ENCODE peak calls at places on chromosomes 5 and 9, in ten cellular contexts. T, Y, M, R, W, U, K, F, G and Z are unnamed samples.

GRCh38 chr5:179608131-179608581 is 15.3 kb downstream of the HNRNPH1 start:
- DNase-seq in G (peak), U (no peak), F (peak), K (no peak), R (no peak), M (no peak), T (no peak), Y (no peak), W (no peak), Z (no peak)

GRCh38 chr9:121573717-121574485 is 74.3 kb upstream of the GGTA1 start:
- DNase-seq in F (no peak), U (no peak), G (no peak), M (no peak), R (no peak), W (no peak), T (no peak), Y (no peak), K (no peak), Z (no peak)

GRCh38 chr9:85516976-85517637 is 224.6 kb downstream of the AGTPBP1 start:
- DNase-seq in F (no peak), M (no peak), W (no peak), R (no peak), T (no peak), K (no peak), Y (no peak), U (no peak), G (no peak), Z (peak)

GRCh38 chr5:83726912-83727311 is 6.3 kb upstream of the HAPLN1 start:
- DNase-seq in Y (peak), F (no peak), K (no peak), W (no peak), T (no peak), R (no peak), G (no peak), M (no peak), U (no peak), Z (peak)

GRCh38 chr5:91906027-91906426 is 522.9 kb upstream of the ARRDC3 start:
- DNase-seq in G (no peak), M (no peak), U (no peak), K (no peak), Y (no peak), R (peak), W (no peak), T (no peak), F (no peak), Z (no peak)

GRCh38 chr5:68195137-68195536 is 20.4 kb upstream of the PIK3R1 start:
- DNase-seq in W (no peak), M (no peak), R (no peak), F (no peak), U (no peak), K (no peak), G (no peak), T (no peak), Y (no peak), Z (no peak)

GRCh38 chr9:88319936-88320747 is 68.1 kb upstream of the SPIN1 start:
- DNase-seq in K (no peak), T (no peak), R (no peak), W (no peak), Y (peak), M (no peak), F (no peak), G (no peak), U (no peak), Z (peak)

GRCh38 chr5:17203329-17204132 is 13.9 kb upstream of the BASP1 start:
- DNase-seq in W (no peak), K (peak), T (peak), Y (peak), G (peak), F (peak), U (no peak), R (peak), M (peak), Z (peak)

GRCh38 chr9:110626109-110626829 is 42.3 kb upstream of the MUSK start:
- DNase-seq in G (no peak), F (no peak), Y (peak), U (no peak), R (no peak), K (peak), T (peak), M (no peak), W (no peak), Z (peak)

GRCh38 chr5:123220616-123221146 is 131.6 kb downstream of the PRDM6 start:
- DNase-seq in M (no peak), U (no peak), Y (no peak), G (no peak), W (no peak), F (no peak), R (no peak), T (no peak), K (no peak), Z (no peak)

GRCh38 chr9:38112010-38112409 is 43.0 kb upstream of the SHB start:
- DNase-seq in K (no peak), M (no peak), W (no peak), R (no peak), F (no peak), Y (no peak), G (no peak), U (no peak), T (no peak), Z (peak)